ENCODE peak calls at places on chromosomes 2 and 18, in eight cellular contexts. R, M, Z, F, D, Q, G and E are unnamed samples.

GRCh38 chr2:204863351-204863750 is 318.1 kb downstream of the PARD3B start:
- DNase-seq in G (no peak), M (no peak), Z (peak), Q (no peak), D (no peak), R (no peak), F (no peak), E (no peak)

GRCh38 chr2:160246356-160246755 is 46.3 kb upstream of the ITGB6 start:
- DNase-seq in Q (no peak), D (no peak), Z (peak), G (no peak), M (no peak), R (peak), F (no peak), E (no peak)

GRCh38 chr2:226999676-227000075 is 163.8 kb downstream of the RHBDD1 start:
- DNase-seq in Q (no peak), F (no peak), G (no peak), R (no peak), D (no peak), M (no peak), Z (no peak), E (no peak)

GRCh38 chr2:74513605-74514367 is 464 bp upstream of the TLX2 start:
- DNase-seq in D (no peak), R (no peak), G (no peak), Q (no peak), M (peak), Z (no peak), F (no peak), E (no peak)

GRCh38 chr2:167135691-167136090 is 247.4 kb downstream of the XIRP2 start:
- DNase-seq in F (no peak), Z (peak), M (no peak), R (no peak), Q (no peak), D (no peak), G (no peak), E (no peak)

GRCh38 chr18:6920099-6920955 is 190.8 kb downstream of the ARHGAP28 start:
- DNase-seq in F (no peak), M (peak), G (peak), Z (peak), R (peak), D (peak), Q (peak), E (peak)

GRCh38 chr2:126698991-126699390 is 43.0 kb downstream of the GYPC start:
- DNase-seq in F (no peak), G (peak), D (no peak), Z (no peak), R (no peak), M (peak), Q (no peak), E (no peak)

GRCh38 chr18:46636040-46636630 is 20.9 kb downstream of the LOXHD1 start:
- DNase-seq in Z (no peak), D (no peak), Q (no peak), F (no peak), G (no peak), M (no peak), R (no peak), E (no peak)

GRCh38 chr2:20507166-20507692 is 60.4 kb downstream of the RHOB start:
- DNase-seq in R (no peak), M (no peak), D (no peak), Q (peak), F (no peak), G (no peak), Z (peak), E (no peak)

GRCh38 chr2:40488101-40488598 is 36.3 kb upstream of the SLC8A1 start:
- DNase-seq in F (no peak), G (no peak), Q (no peak), D (peak), R (peak), Z (peak), M (no peak), E (peak)

GRCh38 chr2:171089489-171089888 is 71.2 kb downstream of the TLK1 start:
- DNase-seq in Z (no peak), R (no peak), Q (no peak), D (no peak), M (no peak), G (no peak), F (no peak), E (no peak)

GRCh38 chr2:237697586-237698337 is 70.4 kb downstream of the LRRFIP1 start:
- DNase-seq in Z (peak), F (peak), D (no peak), M (no peak), G (no peak), Q (peak), R (no peak), E (no peak)

GRCh38 chr2:162221064-162221463 is 22.2 kb downstream of the FAP start:
- DNase-seq in M (peak), R (peak), Q (peak), Z (peak), F (peak), G (peak), D (no peak), E (no peak)

GRCh38 chr2:20745924-20746555 is 76.9 kb downstream of the LDAH start:
- DNase-seq in Z (peak), D (no peak), M (no peak), F (no peak), Q (no peak), R (no peak), G (no peak), E (no peak)

GRCh38 chr2:4258563-4258962 is 555.2 kb downstream of the DCDC2C start:
- DNase-seq in Z (no peak), G (no peak), F (no peak), R (peak), D (no peak), M (no peak), Q (no peak), E (no peak)

GRCh38 chr2:112048887-112049286 is 6.2 kb upstream of the TMEM87B start:
- DNase-seq in M (no peak), F (no peak), Z (peak), Q (peak), D (no peak), G (no peak), R (peak), E (no peak)

GRCh38 chr2:190105554-190105953 is 43.0 kb upstream of the MSTN start:
- DNase-seq in G (no peak), D (no peak), Q (no peak), Z (no peak), R (no peak), F (no peak), M (no peak), E (no peak)

GRCh38 chr2:9164112-9164608 is 42.5 kb upstream of the ASAP2 start:
- DNase-seq in Q (no peak), F (no peak), D (no peak), M (no peak), R (no peak), Z (no peak), G (no peak), E (no peak)

GRCh38 chr2:191385416-191386160 is 140.4 kb downstream of the MYO1B start:
- DNase-seq in M (no peak), G (no peak), D (no peak), Z (peak), R (no peak), Q (peak), F (no peak), E (no peak)

GRCh38 chr2:188734688-188735087 is 239.5 kb upstream of the COL3A1 start:
- DNase-seq in Z (peak), G (no peak), D (no peak), Q (no peak), M (peak), R (peak), F (no peak), E (no peak)

GRCh38 chr2:65294701-65295100 is 67.1 kb downstream of the ACTR2 start:
- DNase-seq in Q (no peak), F (no peak), Z (no peak), M (peak), R (no peak), G (no peak), D (no peak), E (no peak)

GRCh38 chr2:219116776-219117646 is 43.6 kb downstream of the NHEJ1 start:
- DNase-seq in Q (no peak), M (no peak), R (no peak), F (no peak), Z (no peak), G (no peak), D (no peak), E (no peak)

GRCh38 chr2:235945608-235946140 is 222.5 kb downstream of the GBX2 start:
- DNase-seq in F (no peak), M (no peak), D (no peak), Q (no peak), R (no peak), Z (no peak), G (no peak), E (no peak)

GRCh38 chr2:11744631-11745394 is 1.6 kb upstream of the LPIN1 start:
- DNase-seq in Z (peak), Q (no peak), R (peak), M (peak), D (no peak), G (no peak), F (no peak), E (no peak)
- TF ChIP-seq CTCF in Z (peak), Q (peak), R (peak), M (peak), D (peak), G (peak), F (peak), E (peak)

GRCh38 chr2:232927041-232927792 is 57.2 kb downstream of the SNORC start:
- DNase-seq in F (no peak), G (peak), Z (peak), D (no peak), R (no peak), Q (no peak), M (peak), E (no peak)
- H3K4me3 ChIP-seq in F (no peak), G (peak), Z (peak), D (peak), R (no peak), Q (no peak), M (no peak), E (no peak)

DNA sequence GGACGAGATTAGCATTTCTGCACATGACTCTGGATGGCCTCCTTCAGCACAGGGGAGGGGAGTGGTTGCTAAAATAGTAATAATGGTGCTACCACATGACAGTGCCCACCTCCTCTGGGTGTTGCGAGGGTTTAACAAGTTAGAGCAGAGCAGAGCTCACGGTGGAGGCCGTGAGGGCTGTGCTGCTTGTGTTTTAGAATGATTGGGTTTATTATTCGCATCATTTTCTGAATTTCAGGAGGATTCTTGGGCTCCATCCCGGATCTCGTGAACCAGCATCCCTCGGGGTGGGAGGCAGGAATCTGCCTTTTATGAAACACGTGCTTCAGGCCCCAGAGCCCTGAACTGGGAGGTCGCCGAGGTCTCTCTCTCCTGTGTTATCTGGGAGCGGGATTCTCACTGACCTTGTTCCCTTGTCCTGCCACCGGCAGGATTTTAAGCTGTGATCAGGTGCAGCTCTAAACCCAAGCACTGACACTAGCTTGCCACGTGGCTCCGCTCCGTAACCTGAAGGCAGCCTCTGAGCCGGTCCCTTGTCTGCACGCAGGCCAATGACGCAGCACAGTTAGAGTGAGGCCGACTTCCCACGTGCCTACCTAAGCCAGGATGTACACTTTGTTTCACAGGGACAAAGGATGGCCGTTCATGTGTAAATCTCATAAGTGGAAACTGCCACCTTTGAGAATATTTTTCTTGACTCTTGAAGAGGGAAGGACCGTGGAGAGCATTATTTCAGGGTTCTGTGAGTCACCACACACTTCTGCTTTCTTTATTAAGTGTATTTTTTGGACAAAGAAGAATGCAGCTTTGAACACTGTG is 142.4 kb downstream of the ACOXL start:
- DNase-seq in F (no peak), Q (peak), G (no peak), M (no peak), D (no peak), R (no peak), Z (peak), E (no peak)
- TF ChIP-seq CTCF in F (no peak), Q (no peak), G (no peak), M (no peak), D (no peak), R (no peak), Z (no peak), E (no peak)

DNA sequence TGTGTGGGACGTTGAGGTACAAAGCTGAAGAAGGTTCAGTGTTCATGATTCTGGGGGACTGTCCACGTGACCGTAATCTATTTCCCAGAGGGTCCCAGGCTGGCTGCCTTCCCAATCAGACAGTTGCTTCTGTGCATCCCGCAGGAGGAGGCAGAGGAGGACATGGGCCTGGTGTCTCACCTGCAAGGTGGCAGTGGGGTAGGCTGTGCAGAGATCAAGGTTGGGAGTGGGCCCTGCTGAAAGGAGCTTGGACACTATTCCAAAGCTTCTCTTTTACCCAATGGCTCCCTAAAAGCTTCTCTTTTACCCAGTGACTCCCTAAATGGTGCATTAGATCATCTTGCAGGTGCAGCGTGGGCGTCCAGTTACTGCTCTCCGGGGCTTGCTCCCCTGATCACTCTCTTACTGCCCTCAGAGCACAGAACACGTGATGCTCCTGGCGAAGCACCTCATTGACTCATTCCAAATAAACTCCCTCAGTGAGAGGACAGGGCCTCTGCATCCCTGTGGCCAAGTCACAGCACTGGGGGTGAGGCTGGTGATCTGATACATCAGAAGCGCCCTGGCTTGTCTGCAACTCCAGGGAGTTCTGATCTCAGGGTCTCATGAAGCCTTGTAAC is 41.5 kb downstream of the RNF144A start:
- DNase-seq in D (no peak), R (no peak), M (no peak), F (no peak), Z (no peak), Q (no peak), G (peak), E (no peak)
- H3K4me3 ChIP-seq in D (no peak), R (no peak), M (no peak), F (no peak), Z (no peak), Q (no peak), G (peak), E (no peak)